ENCODE peak calls at places on chromosomes 7 and 10, in five cellular contexts. A is right cardiac atrium, Z is aorta, U is prostate gland, Q is neuronal stem cell. V is an unnamed sample.
A peak's percentile ranks its signal among the peaks of the same experiment; 100 is the strongest.

GRCh38 chr7:152649220-152649619 is 26.7 kb downstream of the XRCC2 start:
- DNase-seq in A (no peak), Z (no peak), U (no peak), Q (no peak), V (no peak)

GRCh38 chr10:14416308-14416700 is 85.6 kb upstream of the FRMD4A start:
- DNase-seq in A (no peak), Z (no peak), U (no peak), Q (no peak), V (no peak)

GRCh38 chr7:28955723-28956607 is 2.2 kb downstream of the TRIL start:
- DNase-seq in A (peak; percentile 91), Z (peak; percentile 89), U (peak; percentile 76), Q (peak; percentile 72), V (peak; percentile 78)

GRCh38 chr7:32155712-32156111 is 85.5 kb upstream of the PDE1C start:
- DNase-seq in A (peak; percentile 41), Z (no peak), U (no peak), Q (no peak), V (no peak)

GRCh38 chr7:110050831-110051230 is 1040.1 kb upstream of the LRRN3 start:
- DNase-seq in A (no peak), Z (no peak), U (no peak), Q (no peak), V (no peak)

GRCh38 chr10:33335550-33335799 is 1.0 kb upstream of the NRP1 start:
- DNase-seq in A (no peak), Z (no peak), U (no peak), Q (no peak), V (no peak)

GRCh38 chr10:124224331-124225028 is 131.1 kb upstream of the CHST15 start:
- DNase-seq in A (no peak), Z (peak; percentile 84), U (no peak), Q (no peak), V (no peak)

GRCh38 chr7:131591674-131592328 is 35.4 kb upstream of the PODXL start:
- DNase-seq in A (no peak), Z (no peak), U (no peak), Q (no peak), V (no peak)

GRCh38 chr10:124739119-124739921 is 4.9 kb downstream of the FAM53B start:
- DNase-seq in A (peak; percentile 69), Z (no peak), U (no peak), Q (no peak), V (no peak)

GRCh38 chr7:36283711-36284130 is 105.9 kb upstream of the ANLN start:
- DNase-seq in A (peak; percentile 81), Z (no peak), U (no peak), Q (no peak), V (no peak)

GRCh38 chr7:77575187-77575586 is 38.1 kb downstream of the PTPN12 start:
- DNase-seq in A (no peak), Z (no peak), U (no peak), Q (no peak), V (no peak)

GRCh38 chr10:101464518-101465085 is 110.6 kb downstream of the BTRC start:
- DNase-seq in A (no peak), Z (no peak), U (no peak), Q (no peak), V (no peak)

GRCh38 chr10:11639861-11640764 is 28.7 kb upstream of the USP6NL start:
- DNase-seq in A (no peak), Z (no peak), U (no peak), Q (peak; percentile 8), V (no peak)

GRCh38 chr7:50339990-50340500 is 35.5 kb downstream of the IKZF1 start:
- DNase-seq in A (no peak), Z (no peak), U (no peak), Q (no peak), V (peak; percentile 35)

GRCh38 chr10:96395931-96396877 is 37.4 kb upstream of the OPALIN start:
- DNase-seq in A (peak; percentile 86), Z (peak; percentile 83), U (peak; percentile 63), Q (peak; percentile 62), V (peak; percentile 75)

GRCh38 chr7:115728518-115728917 is 302.0 kb downstream of the TFEC start:
- DNase-seq in A (no peak), Z (no peak), U (no peak), Q (no peak), V (no peak)

GRCh38 chr10:31319602-31320178 is 674 bp downstream of the ZEB1 start:
- DNase-seq in A (peak; percentile 61), Z (peak; percentile 75), U (no peak), Q (no peak), V (no peak)

GRCh38 chr10:30041394-30042105 is 17.8 kb downstream of the JCAD start:
- DNase-seq in A (no peak), Z (no peak), U (no peak), Q (no peak), V (peak; percentile 74)
- H3K4me1 ChIP-seq in A (peaks cover 12% of the 10 kb centered on the region), Z (no peaks in the 10 kb centered on the region), U (no peaks in the 10 kb centered on the region), Q (peaks cover 1% of the 10 kb centered on the region), V (peaks cover 41% of the 10 kb centered on the region)

DNA sequence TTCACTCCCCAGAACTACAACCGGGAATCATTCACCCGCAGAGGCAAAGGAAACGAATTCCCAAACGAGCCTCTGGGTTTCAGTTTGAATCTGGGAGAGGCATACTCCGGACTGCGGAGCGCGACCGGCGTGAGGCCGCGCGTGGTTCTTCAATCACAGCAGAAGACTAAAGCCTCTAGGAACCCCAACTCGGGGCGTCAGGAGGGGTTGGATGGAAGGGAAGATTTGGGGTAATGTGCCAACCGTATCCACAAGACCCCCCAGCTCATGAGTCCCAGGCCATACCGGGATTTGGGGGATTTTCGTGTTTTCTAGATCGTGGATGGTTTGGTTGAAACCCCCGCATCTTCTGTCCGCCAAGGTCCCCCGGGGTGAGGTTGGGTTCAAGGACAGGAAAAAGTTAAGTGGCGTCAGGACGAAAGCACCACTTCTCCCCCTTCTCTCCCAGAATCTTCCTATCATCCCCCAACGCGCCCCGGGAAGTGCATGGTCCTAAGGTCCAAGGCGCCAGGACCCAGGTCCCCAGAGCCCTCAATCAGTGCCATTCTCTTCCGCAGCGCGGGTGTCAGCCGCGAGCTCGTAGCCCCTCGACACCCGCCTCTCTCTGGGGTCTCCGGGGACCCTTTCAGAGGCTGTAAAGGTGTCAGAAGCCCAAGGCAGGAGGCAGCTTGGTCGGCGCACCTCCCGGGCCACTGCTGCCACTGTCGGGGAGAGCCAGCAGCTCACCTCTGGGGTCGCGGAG is 1.7 kb downstream of the MKX start:
- DNase-seq in A (peak; percentile 40), Z (no peak), U (no peak), Q (no peak), V (peak; percentile 23)
- H3K27ac ChIP-seq in A (no peak overlapping the region), Z (peak overlapping the region; percentile 87), U (peak overlapping the region; percentile 87), Q (no peak overlapping the region), V (no peak overlapping the region)

DNA sequence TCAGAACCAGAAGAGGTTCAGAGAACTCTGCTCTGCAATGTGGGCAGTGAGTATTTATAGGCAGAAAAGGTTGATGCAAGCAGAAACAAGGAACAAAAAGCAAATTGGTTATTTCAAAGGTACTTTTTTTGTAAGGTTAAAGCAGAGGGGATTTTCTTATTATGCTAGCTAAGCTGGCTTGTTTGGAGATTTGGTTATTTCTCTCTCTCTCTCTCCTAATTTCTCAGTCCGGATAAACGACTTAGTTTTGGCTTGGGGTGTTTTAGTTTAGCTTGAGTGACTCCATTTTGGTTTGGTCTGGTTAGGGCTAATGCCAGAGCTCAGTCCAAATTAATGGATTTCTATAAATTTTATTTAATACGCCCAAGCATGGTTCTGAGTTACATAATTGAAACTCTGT is 566.8 kb downstream of the SH2D4B start:
- DNase-seq in A (no peak), Z (no peak), U (no peak), Q (no peak), V (no peak)
- H3K4me1 ChIP-seq in A (no peaks in the 10 kb centered on the region), Z (no peaks in the 10 kb centered on the region), U (no peaks in the 10 kb centered on the region), Q (no peaks in the 10 kb centered on the region), V (no peaks in the 10 kb centered on the region)

DNA sequence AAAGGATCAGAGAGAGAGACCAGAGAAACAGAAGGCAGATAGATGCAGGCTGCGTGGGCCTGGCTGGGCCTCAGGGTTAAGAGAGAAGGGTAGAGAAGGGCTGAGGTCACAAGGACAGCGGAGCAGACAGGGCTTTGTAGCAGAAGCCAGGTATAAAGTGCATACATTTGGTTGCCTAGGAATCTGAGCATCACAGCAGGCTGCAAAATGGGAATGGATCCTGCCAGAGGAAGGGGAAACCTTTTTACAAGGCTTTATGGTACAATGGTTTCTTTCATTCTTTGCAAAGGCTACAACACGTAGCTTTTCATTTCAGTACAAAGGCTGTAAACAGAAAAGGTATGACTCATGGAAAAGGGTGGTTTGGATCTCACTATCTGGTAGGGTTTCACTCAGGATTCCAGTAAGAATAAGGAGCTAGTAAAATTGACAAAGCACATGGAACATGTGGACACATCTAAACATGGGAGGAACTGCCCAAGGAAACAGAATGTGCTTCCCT is 275.1 kb downstream of the DOCK4 start:
- DNase-seq in A (no peak), Z (no peak), U (no peak), Q (peak; percentile 21), V (no peak)
- H3K27ac ChIP-seq in A (peak overlapping the region; percentile 14), Z (no peak overlapping the region), U (no peak overlapping the region), Q (peak overlapping the region; percentile 27), V (no peak overlapping the region)

DNA sequence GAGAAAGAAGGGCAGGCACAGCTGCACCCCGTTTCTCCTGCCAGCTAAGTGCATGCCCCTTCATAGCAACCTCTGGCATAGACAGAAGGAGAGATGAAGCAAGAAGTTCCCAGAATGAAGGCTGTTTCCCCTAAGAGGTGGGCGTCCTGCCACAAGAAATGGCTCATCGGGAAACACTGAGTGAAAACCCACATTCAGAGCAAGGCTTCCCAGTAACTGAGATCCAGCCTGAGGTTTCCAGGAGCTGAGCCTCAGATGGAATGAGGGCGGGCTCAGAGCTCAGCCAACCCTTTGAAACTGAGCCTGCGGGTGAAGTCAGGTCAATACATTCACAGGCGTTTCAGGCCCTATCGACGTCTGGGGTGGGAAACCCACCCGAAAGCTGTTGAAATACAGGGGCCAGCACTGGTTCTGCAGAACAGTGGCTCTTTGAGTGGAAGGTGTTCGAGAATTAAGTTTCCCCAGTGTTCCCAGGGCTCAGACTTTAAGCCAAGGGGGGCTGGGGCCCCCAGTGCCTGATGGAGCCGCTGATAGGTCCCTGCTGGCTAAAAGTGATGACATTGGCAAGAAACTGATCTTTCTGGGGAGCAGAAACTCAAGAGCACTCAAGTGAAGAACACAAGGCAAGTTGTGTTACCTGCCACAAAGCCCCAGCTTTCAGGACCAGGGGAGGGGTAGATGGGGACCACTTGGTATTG is 510.2 kb downstream of the RPS24 start:
- DNase-seq in A (peak; percentile 93), Z (peak; percentile 89), U (peak; percentile 38), Q (no peak), V (no peak)
- H3K4me1 ChIP-seq in A (peaks cover 8% of the 10 kb centered on the region), Z (no peaks in the 10 kb centered on the region), U (no peaks in the 10 kb centered on the region), Q (peaks cover 16% of the 10 kb centered on the region), V (no peaks in the 10 kb centered on the region)

GRCh38 chr10:89002234-89002978 is 11.8 kb downstream of the FAS start:
- DNase-seq in A (no peak), Z (no peak), U (no peak), Q (no peak), V (no peak)

GRCh38 chr10:88996927-88997326 is 6.3 kb downstream of the FAS start:
- DNase-seq in A (no peak), Z (no peak), U (no peak), Q (no peak), V (no peak)

GRCh38 chr10:89001428-89002072 is 11.0 kb downstream of the FAS start:
- DNase-seq in A (no peak), Z (no peak), U (no peak), Q (no peak), V (no peak)

GRCh38 chr10:89001024-89001423 is 10.4 kb downstream of the FAS start:
- DNase-seq in A (no peak), Z (no peak), U (no peak), Q (no peak), V (no peak)

GRCh38 chr10:88999629-89000028 is 9.0 kb downstream of the FAS start:
- DNase-seq in A (no peak), Z (no peak), U (no peak), Q (no peak), V (no peak)
- H3K27ac ChIP-seq in A (no peak overlapping the region), Z (no peak overlapping the region), U (peak overlapping the region; percentile 1), Q (no peak overlapping the region), V (no peak overlapping the region)